ENCODE peak calls at places on chromosomes 4 and X, in nine cellular contexts. One of them, this sample, is unnamed.

GRCh38 chr4:43457866-43458265 is 565.4 kb downstream of the GRXCR1 start:
- DNase-seq in central memory CD8-positive, alpha-beta T cell: no peak
- DNase-seq in dermis blood vessel endothelial cell: no peak
- DNase-seq in NCI-H1092: no peak
- DNase-seq in ecto neural progenitor cell: no peak
- DNase-seq in EH: no peak
- DNase-seq in KG1: no peak
- DNase-seq in CD8-positive, alpha-beta T cell: no peak
- DNase-seq in neural crest cell: no peak
- DNase-seq in this sample: no peak

GRCh38 chr4:95869961-95870500 is 30.1 kb downstream of the PDHA2 start:
- DNase-seq in central memory CD8-positive, alpha-beta T cell: no peak
- DNase-seq in neural crest cell: no peak
- DNase-seq in ecto neural progenitor cell: no peak
- DNase-seq in NCI-H1092: no peak
- DNase-seq in KG1: no peak
- DNase-seq in CD8-positive, alpha-beta T cell: no peak
- DNase-seq in EH: no peak
- DNase-seq in dermis blood vessel endothelial cell: no peak
- DNase-seq in this sample: no peak

GRCh38 chrX:73127700-73128241 is 48.5 kb upstream of the PABPC1L2A start:
- DNase-seq in NCI-H1092: no peak
- DNase-seq in CD8-positive, alpha-beta T cell: no peak
- DNase-seq in dermis blood vessel endothelial cell: no peak
- DNase-seq in KG1: no peak
- DNase-seq in EH: no peak
- DNase-seq in ecto neural progenitor cell: peak
- DNase-seq in central memory CD8-positive, alpha-beta T cell: no peak
- DNase-seq in neural crest cell: no peak
- DNase-seq in this sample: peak

GRCh38 chrX:67347145-67347544 is 196.7 kb upstream of the AR start:
- DNase-seq in central memory CD8-positive, alpha-beta T cell: no peak
- DNase-seq in dermis blood vessel endothelial cell: no peak
- DNase-seq in neural crest cell: no peak
- DNase-seq in ecto neural progenitor cell: no peak
- DNase-seq in CD8-positive, alpha-beta T cell: no peak
- DNase-seq in KG1: no peak
- DNase-seq in NCI-H1092: no peak
- DNase-seq in EH: no peak
- DNase-seq in this sample: no peak

GRCh38 chr4:29558789-29559188 is 1161.4 kb upstream of the PCDH7 start:
- DNase-seq in CD8-positive, alpha-beta T cell: no peak
- DNase-seq in EH: no peak
- DNase-seq in neural crest cell: no peak
- DNase-seq in ecto neural progenitor cell: no peak
- DNase-seq in central memory CD8-positive, alpha-beta T cell: no peak
- DNase-seq in KG1: no peak
- DNase-seq in dermis blood vessel endothelial cell: no peak
- DNase-seq in NCI-H1092: no peak
- DNase-seq in this sample: no peak

GRCh38 chr4:41057456-41057855 is 156.9 kb downstream of the APBB2 start:
- DNase-seq in ecto neural progenitor cell: no peak
- DNase-seq in KG1: no peak
- DNase-seq in CD8-positive, alpha-beta T cell: no peak
- DNase-seq in neural crest cell: no peak
- DNase-seq in dermis blood vessel endothelial cell: no peak
- DNase-seq in central memory CD8-positive, alpha-beta T cell: no peak
- DNase-seq in EH: peak
- DNase-seq in NCI-H1092: no peak
- DNase-seq in this sample: no peak

GRCh38 chrX:150546711-150547153 is 21.7 kb upstream of the MTM1 start:
- DNase-seq in CD8-positive, alpha-beta T cell: peak
- DNase-seq in NCI-H1092: no peak
- DNase-seq in dermis blood vessel endothelial cell: no peak
- DNase-seq in ecto neural progenitor cell: no peak
- DNase-seq in KG1: no peak
- DNase-seq in EH: no peak
- DNase-seq in central memory CD8-positive, alpha-beta T cell: no peak
- DNase-seq in neural crest cell: no peak
- DNase-seq in this sample: no peak

GRCh38 chr4:41880840-41881831 is 54.1 kb upstream of the TMEM33 start:
- DNase-seq in EH: peak
- DNase-seq in NCI-H1092: no peak
- DNase-seq in CD8-positive, alpha-beta T cell: no peak
- DNase-seq in KG1: no peak
- DNase-seq in dermis blood vessel endothelial cell: peak
- DNase-seq in neural crest cell: no peak
- DNase-seq in ecto neural progenitor cell: peak
- DNase-seq in central memory CD8-positive, alpha-beta T cell: no peak
- DNase-seq in this sample: peak

GRCh38 chrX:43661521-43662240 is 5.6 kb downstream of the MAOA start:
- DNase-seq in central memory CD8-positive, alpha-beta T cell: no peak
- DNase-seq in neural crest cell: no peak
- DNase-seq in KG1: no peak
- DNase-seq in ecto neural progenitor cell: no peak
- DNase-seq in EH: no peak
- DNase-seq in NCI-H1092: no peak
- DNase-seq in dermis blood vessel endothelial cell: no peak
- DNase-seq in CD8-positive, alpha-beta T cell: no peak
- DNase-seq in this sample: no peak

GRCh38 chr4:97507587-97508245 is 635.6 kb downstream of the STPG2 start:
- DNase-seq in NCI-H1092: no peak
- DNase-seq in dermis blood vessel endothelial cell: no peak
- DNase-seq in EH: no peak
- DNase-seq in central memory CD8-positive, alpha-beta T cell: no peak
- DNase-seq in ecto neural progenitor cell: no peak
- DNase-seq in CD8-positive, alpha-beta T cell: no peak
- DNase-seq in neural crest cell: no peak
- DNase-seq in KG1: no peak
- DNase-seq in this sample: no peak

This sample was measured in glutamatergic neuron.